ENCODE peak calls at places on chromosomes 12 and 14, in four cellular contexts. M, C, N and H are unnamed samples.

GRCh38 chr12:89760783-89761182 is 52.1 kb upstream of the ATP2B1 start:
- DNase-seq in N (no peak), C (no peak), M (no peak), H (no peak)

GRCh38 chr14:23528555-23528954 is 23.0 kb downstream of the ZFHX2 start:
- DNase-seq in N (no peak), C (no peak), M (no peak), H (no peak)

GRCh38 chr12:116141110-116141832 is 136.2 kb downstream of the MED13L start:
- DNase-seq in C (no peak), N (no peak), M (no peak), H (no peak)

GRCh38 chr14:60590907-60591510 is 58.3 kb downstream of the SIX1 start:
- DNase-seq in N (no peak), M (no peak), C (no peak), H (no peak)

GRCh38 chr12:49091056-49091835 is 3.4 kb downstream of the DHH start:
- DNase-seq in C (no peak), M (no peak), N (no peak), H (no peak)

GRCh38 chr12:119181944-119182343 is 3.2 kb downstream of the HSPB8 start:
- DNase-seq in C (no peak), N (no peak), M (no peak), H (no peak)

GRCh38 chr12:88037770-88038169 is 8.6 kb upstream of the C12orf50 start:
- DNase-seq in N (no peak), M (no peak), C (no peak), H (no peak)

GRCh38 chr14:32010561-32011188 is 66.4 kb upstream of the ARHGAP5 start:
- DNase-seq in N (no peak), M (no peak), C (no peak), H (no peak)

GRCh38 chr12:29710104-29710503 is 73.6 kb downstream of the TMTC1 start:
- DNase-seq in C (no peak), M (no peak), N (peak), H (no peak)
- H3K4me3 ChIP-seq in C (no peak), M (no peak), N (peak), H (no peak)

GRCh38 chr12:53217049-53217929 is 10.2 kb upstream of the ITGB7 start:
- DNase-seq in N (peak), M (peak), C (peak), H (peak)
- H3K4me3 ChIP-seq in N (peak), M (peak), C (no peak), H (no peak)

DNA sequence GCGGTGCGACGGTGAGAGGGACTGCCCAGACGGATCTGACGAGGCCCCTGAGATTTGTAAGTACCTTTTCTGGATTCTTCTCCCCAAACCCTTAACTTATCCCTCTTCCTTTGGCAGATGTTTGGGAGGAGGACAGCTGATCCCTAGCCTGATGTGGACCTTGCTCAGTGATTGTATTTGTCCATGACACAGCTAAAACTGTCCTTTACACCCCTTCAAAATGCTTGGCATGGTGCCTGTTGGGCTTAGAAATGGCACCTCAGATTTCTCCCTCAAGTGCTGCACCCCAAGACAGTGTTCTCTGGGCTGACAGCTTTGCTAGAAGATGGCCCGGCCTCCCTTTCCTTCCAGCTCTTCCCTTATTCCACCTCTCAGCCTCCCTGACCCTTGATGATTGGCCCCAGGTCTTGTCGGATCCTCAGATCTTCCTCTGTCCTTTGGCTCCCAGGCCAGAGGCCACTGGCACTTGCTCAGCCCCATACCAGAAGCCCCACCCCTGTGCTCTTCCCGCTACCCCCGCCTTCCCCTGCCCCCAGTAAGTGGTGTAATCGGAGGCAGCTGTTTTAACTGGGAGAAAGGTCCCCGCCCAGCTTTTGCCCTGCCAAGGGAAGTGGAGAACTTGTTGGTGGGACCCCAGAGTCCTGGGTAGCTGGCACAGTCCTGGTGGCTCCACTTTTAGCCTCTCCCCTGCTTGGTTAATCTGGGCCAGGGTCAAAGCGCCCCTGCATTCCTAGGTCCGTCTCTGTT is 8.7 kb downstream of the LRP1-AS start:
- DNase-seq in N (peak), M (no peak), C (peak), H (peak)
- H3K4me3 ChIP-seq in N (no peak), M (no peak), C (no peak), H (no peak)

GRCh38 chr14:73634333-73634833 is 10.4 kb upstream of the DNAL1 start:
- DNase-seq in N (peak), C (peak), M (no peak), H (no peak)

GRCh38 chr14:73633115-73633514 is 11.7 kb upstream of the DNAL1 start:
- DNase-seq in M (no peak), C (no peak), N (no peak), H (peak)

GRCh38 chr14:73637830-73638229 is 7.0 kb upstream of the DNAL1 start:
- DNase-seq in N (no peak), C (no peak), M (no peak), H (no peak)

GRCh38 chr14:73630009-73630780 is 14.6 kb upstream of the DNAL1 start:
- DNase-seq in M (no peak), C (no peak), N (no peak), H (no peak)

GRCh38 chr14:73633517-73634332 is 11.1 kb upstream of the DNAL1 start:
- DNase-seq in M (peak), C (peak), N (peak), H (peak)
- H3K4me3 ChIP-seq in M (peak), C (peak), N (peak), H (no peak)